ENCODE peak calls at places on chromosomes 16 and 17, in five cellular contexts. B, Q, M, Y and L are unnamed samples.

GRCh38 chr17:75842963-75843576 is 1.1 kb downstream of the UNC13D start:
- DNase-seq in M (no peak), Q (no peak), Y (no peak), B (no peak), L (peak; percentile 49)

GRCh38 chr16:17347624-17348023 is 123.1 kb downstream of the XYLT1 start:
- DNase-seq in M (no peak), Q (no peak), Y (no peak), B (no peak), L (no peak)

GRCh38 chr16:35735403-35736251 is 2276.2 kb downstream of the TP53TG3F start:
- DNase-seq in Y (no peak), B (no peak), M (no peak), Q (no peak), L (no peak)

GRCh38 chr17:78197147-78197830 is 10.1 kb downstream of the AFMID start:
- DNase-seq in Y (no peak), B (peak; percentile 77), M (no peak), Q (no peak), L (no peak)

GRCh38 chr17:83179378-83179777 is 100.0 kb downstream of the METRNL start:
- DNase-seq in Y (no peak), B (peak; percentile 33), M (no peak), Q (peak; percentile 4), L (no peak)

GRCh38 chr16:49282690-49283375 is 1.2 kb upstream of the CBLN1 start:
- DNase-seq in Q (no peak), B (peak; percentile 90), Y (no peak), M (no peak), L (no peak)

GRCh38 chr17:31008374-31009035 is 37.7 kb downstream of the RNF135 start:
- DNase-seq in Q (peak; percentile 26), Y (no peak), B (peak; percentile 94), M (peak; percentile 79), L (peak; percentile 70)

GRCh38 chr17:61309362-61309761 is 90.3 kb upstream of the TBX2 start:
- DNase-seq in M (no peak), Q (no peak), Y (no peak), B (peak; percentile 43), L (no peak)

GRCh38 chr16:50376997-50377396 is 8.2 kb upstream of the BRD7 start:
- DNase-seq in B (no peak), Q (no peak), Y (no peak), M (no peak), L (no peak)

GRCh38 chr16:23803591-23804123 is 32.1 kb upstream of the PRKCB start:
- DNase-seq in Q (peak; percentile 22), Y (peak; percentile 79), M (peak; percentile 29), B (peak; percentile 89), L (peak; percentile 84)

GRCh38 chr17:39979865-39980401 is 674 bp upstream of the PSMD3 start:
- DNase-seq in Y (peak; percentile 77), Q (no peak), B (peak; percentile 78), M (peak; percentile 48), L (peak; percentile 38)

GRCh38 chr16:87740441-87740840 is 25.3 kb downstream of the KLHDC4 start:
- DNase-seq in Q (no peak), Y (no peak), B (no peak), M (peak; percentile 9), L (no peak)

GRCh38 chr16:4533490-4533889 is 5.1 kb downstream of the CDIP1 start:
- DNase-seq in M (no peak), Y (no peak), B (no peak), Q (no peak), L (no peak)

GRCh38 chr17:78224226-78225087 is 7.0 kb upstream of the TMEM235 start:
- DNase-seq in Y (no peak), Q (no peak), B (peak; percentile 47), M (no peak), L (no peak)

GRCh38 chr17:49494937-49495841 is at the start of gene NGFR:
- DNase-seq in B (peak; percentile 87), M (peak; percentile 38), Q (no peak), Y (peak; percentile 97), L (peak; percentile 58)

GRCh38 chr17:49496183-49496865 is 1.2 kb downstream of the NGFR start:
- DNase-seq in Y (peak; percentile 83), M (peak; percentile 64), B (peak; percentile 96), Q (peak; percentile 89), L (peak; percentile 75)

GRCh38 chr17:49494399-49494798 is 694 bp upstream of the NGFR start:
- DNase-seq in Q (no peak), B (no peak), Y (no peak), M (no peak), L (no peak)

GRCh38 chr17:49496866-49497146 is 1.7 kb downstream of the NGFR start:
- DNase-seq in Y (no peak), Q (no peak), B (no peak), M (no peak), L (no peak)

DNA sequence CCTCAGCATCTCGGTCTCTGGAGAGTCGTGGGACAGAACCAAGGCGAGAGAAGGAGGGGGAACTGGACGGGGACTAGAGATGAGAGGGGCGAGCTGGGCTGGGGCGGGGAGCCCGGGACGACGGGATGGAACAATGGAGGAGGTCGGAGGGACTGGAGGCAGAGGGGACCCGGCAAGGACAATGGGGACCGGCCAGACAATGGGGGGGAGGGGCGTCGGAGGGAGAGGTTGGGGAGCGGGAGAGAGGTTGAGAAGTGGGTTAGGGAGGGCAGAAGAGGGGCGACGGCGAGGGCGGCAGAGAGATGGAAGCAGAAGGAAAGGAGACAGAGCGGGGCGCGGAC is 719 bp downstream of the NGFR start:
- DNase-seq in Q (no peak), M (no peak), Y (no peak), B (peak; percentile 81), L (no peak)
- H3K4me3 ChIP-seq in Q (peak overlapping the region; percentile 71), M (peak overlapping the region; percentile 43), Y (no peak overlapping the region), B (no peak overlapping the region), L (peak overlapping the region; percentile 36)

GRCh38 chr17:81309859-81310839 is 15.0 kb upstream of the SLC38A10 start:
- DNase-seq in Q (no peak), B (no peak), Y (peak; percentile 64), M (no peak), L (no peak)
- TF ChIP-seq CTCF in Q (no peak), B (no peak), Y (no peak), M (no peak), L (no peak)

DNA sequence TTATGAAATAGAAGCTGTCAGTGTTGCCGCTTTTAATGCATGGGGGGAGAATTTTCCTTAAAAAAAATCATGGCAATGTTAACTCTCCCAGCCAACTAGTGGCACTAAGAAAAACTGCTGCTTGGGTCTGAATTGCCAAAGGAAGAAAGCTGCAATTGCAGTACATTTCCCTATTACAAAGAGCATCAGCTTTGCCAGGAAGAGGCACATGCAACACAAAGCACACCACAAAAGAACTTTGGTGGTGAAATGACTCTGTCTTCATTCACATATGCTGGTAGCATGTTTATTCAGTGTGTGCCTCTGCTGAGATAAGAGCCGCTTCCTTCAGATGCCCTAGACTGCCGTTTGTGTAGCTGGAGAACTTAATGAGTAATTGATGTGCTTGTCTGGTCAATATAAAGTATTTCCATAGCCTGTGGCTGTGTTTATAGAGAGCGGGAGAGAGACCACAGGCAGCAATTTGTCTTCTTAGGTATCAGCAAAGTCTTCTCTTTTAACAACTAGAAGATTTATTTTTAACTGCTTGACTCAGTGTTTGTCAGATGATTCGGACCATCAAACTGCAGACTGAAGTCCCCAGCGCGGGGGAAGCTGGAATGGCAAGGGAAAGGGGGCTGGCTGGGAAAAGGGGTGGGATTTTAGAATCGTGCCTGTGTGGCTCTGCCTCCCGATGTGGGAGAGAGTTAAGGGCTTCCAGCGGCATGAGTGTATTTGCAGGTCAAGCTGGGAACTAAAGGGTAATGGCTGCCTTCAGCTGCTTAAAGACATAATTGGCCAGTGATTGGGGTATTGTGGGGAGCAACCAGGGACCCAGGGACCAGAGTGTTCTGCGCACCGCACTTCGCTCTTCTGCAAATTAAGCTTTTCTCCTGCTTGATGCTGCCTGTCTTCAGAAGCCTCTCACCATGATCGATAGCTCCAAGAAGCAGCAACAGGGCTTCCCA is 115.2 kb downstream of the MRTFB start:
- DNase-seq in B (peak; percentile 73), M (peak; percentile 85), Y (no peak), Q (no peak), L (peak; percentile 3)
- H3K4me3 ChIP-seq in B (peak overlapping the region; percentile 35), M (peak overlapping the region; percentile 30), Y (no peak overlapping the region), Q (peak overlapping the region; percentile 35), L (no peak overlapping the region)

GRCh38 chr16:1808691-1809090 is 15.2 kb upstream of the IGFALS start:
- DNase-seq in B (no peak), Y (no peak), Q (no peak), M (no peak), L (no peak)

GRCh38 chr16:1807626-1808025 is 14.1 kb upstream of the IGFALS start:
- DNase-seq in B (no peak), M (no peak), Y (no peak), Q (no peak), L (no peak)

GRCh38 chr16:1810536-1810935 is 16.1 kb downstream of the HAGH start:
- DNase-seq in Y (no peak), B (no peak), M (no peak), Q (no peak), L (no peak)

GRCh38 chr16:1810106-1810505 is 16.5 kb downstream of the HAGH start:
- DNase-seq in Q (no peak), Y (no peak), M (no peak), B (no peak), L (no peak)

GRCh38 chr16:1809281-1809801 is 15.8 kb upstream of the IGFALS start:
- DNase-seq in B (peak; percentile 83), M (no peak), Y (peak; percentile 60), Q (no peak), L (no peak)
- TF ChIP-seq CTCF in B (peak; percentile 25), M (no peak), Y (peak; percentile 21), Q (no peak), L (no peak)

DNA sequence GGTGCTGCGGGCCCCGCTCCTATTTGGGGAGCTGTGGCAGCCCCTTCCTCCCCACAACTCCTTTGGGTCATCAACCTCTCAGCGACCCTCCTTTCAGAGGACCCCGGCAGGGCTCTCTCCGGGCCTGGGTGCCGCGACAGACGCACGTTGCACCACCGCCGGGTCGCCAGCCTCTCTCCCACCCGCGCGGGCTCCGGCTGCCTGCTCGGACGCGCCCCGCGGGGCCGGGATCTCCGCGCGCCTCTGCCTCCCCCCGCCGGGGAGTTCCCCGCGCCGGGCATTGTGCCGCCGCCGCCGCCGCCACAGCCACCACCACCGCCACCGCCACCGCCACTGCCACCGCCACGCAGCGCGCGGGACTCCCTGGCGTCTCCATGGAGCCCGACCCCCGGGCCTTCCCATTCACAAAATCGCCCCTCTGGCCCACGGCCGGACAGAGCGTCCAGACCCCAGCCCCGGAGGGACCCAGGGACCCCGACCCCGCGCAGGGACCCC is 653 bp downstream of the RBFOX3 start:
- DNase-seq in B (no peak), Q (no peak), Y (no peak), M (no peak), L (no peak)
- H3K4me3 ChIP-seq in B (no peak overlapping the region), Q (no peak overlapping the region), Y (no peak overlapping the region), M (no peak overlapping the region), L (no peak overlapping the region)

DNA sequence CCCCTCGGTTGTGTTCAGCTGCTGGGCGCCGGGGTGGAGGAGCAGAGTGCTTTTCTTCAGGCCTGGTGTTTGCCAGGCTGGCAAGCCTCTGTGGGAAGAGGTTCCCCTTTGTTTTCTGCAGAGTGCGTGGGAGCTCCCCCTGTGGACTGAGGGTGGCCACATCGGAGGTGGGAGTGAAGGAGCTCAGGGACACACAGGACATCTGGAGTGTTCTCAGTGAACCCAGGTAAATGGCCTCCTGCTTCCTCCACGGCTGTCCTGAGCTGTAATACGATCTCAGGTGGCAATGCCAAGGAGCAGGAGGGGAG is 39.2 kb upstream of the IRF8 start:
- DNase-seq in B (peak; percentile 48), M (no peak), Y (no peak), Q (no peak), L (no peak)
- TF ChIP-seq CTCF in B (peak; percentile 48), M (no peak), Y (no peak), Q (no peak), L (no peak)